ENCODE peak calls at places on chromosomes 2 and 18, in ten cellular contexts. E is OCI-M1, I is NCI-H146, S is mucosa of gallbladder, G is right atrium auricular region, R is SHP77, F is LoVo, T is endodermal cell, A is activated gamma-delta T cell, D is fibroblast of lung. H is an unnamed sample.

GRCh38 chr18:79459946-79460345 is 64.2 kb downstream of the NFATC1 start:
- DNase-seq in E (peak), S (no peak), F (no peak), T (no peak), A (no peak), R (no peak), I (no peak), G (no peak), D (no peak), H (no peak)

GRCh38 chr2:219274392-219274921 is 4.7 kb upstream of the DNAJB2 start:
- DNase-seq in S (no peak), I (no peak), F (peak), R (no peak), T (peak), D (peak), E (no peak), A (no peak), G (peak), H (peak)

GRCh38 chr2:113214141-113214540 is 40.4 kb downstream of the PSD4 start:
- DNase-seq in G (no peak), D (no peak), S (no peak), R (no peak), A (no peak), F (no peak), I (no peak), T (peak), E (no peak), H (no peak)

GRCh38 chr2:9366041-9366440 is 57.3 kb downstream of the ITGB1BP1 start:
- DNase-seq in A (no peak), F (no peak), D (no peak), R (no peak), T (no peak), S (no peak), G (no peak), E (no peak), I (no peak), H (no peak)

GRCh38 chr2:1746174-1747064 is 2.1 kb upstream of the PXDN start:
- DNase-seq in T (peak), G (no peak), A (no peak), F (no peak), S (peak), I (no peak), R (no peak), E (no peak), D (no peak), H (no peak)

GRCh38 chr2:240277073-240277806 is 136.8 kb upstream of the OTOS start:
- DNase-seq in F (no peak), A (no peak), E (no peak), G (no peak), I (no peak), D (peak), R (no peak), S (no peak), T (peak), H (no peak)

GRCh38 chr2:53131416-53131815 is 636.2 kb upstream of the CHAC2 start:
- DNase-seq in G (no peak), S (no peak), D (peak), A (no peak), T (no peak), E (no peak), F (peak), I (no peak), R (no peak), H (peak)

GRCh38 chr2:23824777-23825212 is 102.1 kb downstream of the ATAD2B start:
- DNase-seq in F (peak), R (peak), D (peak), A (no peak), I (peak), T (peak), E (peak), S (peak), G (no peak), H (peak)

GRCh38 chr2:134973241-134974146 is 54.9 kb downstream of the CCNT2 start:
- DNase-seq in R (no peak), D (no peak), F (no peak), S (no peak), A (no peak), I (no peak), G (no peak), E (no peak), T (no peak), H (no peak)

GRCh38 chr2:20997953-20998722 is 45.7 kb downstream of the APOB start:
- DNase-seq in S (no peak), G (no peak), I (no peak), A (no peak), R (no peak), D (no peak), E (peak), F (no peak), T (peak), H (no peak)

GRCh38 chr18:70195852-70196434 is 9.5 kb downstream of the RTTN start:
- DNase-seq in I (peak), G (no peak), D (peak), R (peak), E (peak), A (no peak), S (peak), F (peak), T (peak), H (peak)

GRCh38 chr18:70991577-70991976 is 702.7 kb downstream of the SOCS6 start:
- DNase-seq in R (no peak), T (no peak), F (no peak), A (no peak), D (peak), G (no peak), I (no peak), S (no peak), E (no peak), H (no peak)

GRCh38 chr2:53353372-53354111 is 414.1 kb upstream of the CHAC2 start:
- DNase-seq in D (peak), R (peak), A (no peak), E (no peak), G (no peak), S (no peak), I (no peak), F (peak), T (peak), H (no peak)

GRCh38 chr2:190663348-190663747 is 14.5 kb downstream of the NAB1 start:
- DNase-seq in E (no peak), A (no peak), F (no peak), S (no peak), D (no peak), T (no peak), R (no peak), I (no peak), G (no peak), H (no peak)

GRCh38 chr2:239299218-239299939 is 101.4 kb downstream of the HDAC4 start:
- DNase-seq in T (peak), G (no peak), A (no peak), D (no peak), R (peak), E (no peak), I (no peak), F (no peak), S (no peak), H (no peak)

GRCh38 chr18:51150430-51150746 is 47.1 kb downstream of the MEX3C start:
- DNase-seq in D (no peak), S (no peak), T (no peak), F (no peak), E (no peak), G (no peak), A (no peak), R (no peak), I (no peak), H (no peak)

GRCh38 chr18:10840768-10841167 is 308.6 kb downstream of the PIEZO2 start:
- DNase-seq in G (no peak), D (peak), F (no peak), R (no peak), T (no peak), A (no peak), I (no peak), E (peak), S (no peak), H (no peak)

H was measured in GM23338.